ENCODE peak calls at places on chromosomes 1 and 21, in nine cellular contexts. J is HAP-1; Y is neural progenitor cell; O is RWPE2; K is neuronal stem cell; I is mammary epithelial cell; D is psoas muscle; S is CD8-positive, alpha-beta memory T cell; G is HCT116. H is an unnamed sample.

GRCh38 chr1:37130221-37130948 is 96.1 kb upstream of the GRIK3 start:
- DNase-seq in J (no peak), Y (no peak), O (no peak), K (no peak), I (no peak), D (no peak), S (no peak), G (no peak), H (no peak)

GRCh38 chr1:151346082-151346768 is 827 bp downstream of the RFX5 start:
- DNase-seq in J (no peak), Y (no peak), O (no peak), K (no peak), I (no peak), D (no peak), S (no peak), G (no peak), H (no peak)

GRCh38 chr1:173064011-173064410 is 13.3 kb upstream of the TNFSF18 start:
- DNase-seq in J (no peak), Y (no peak), O (no peak), K (no peak), I (peak; percentile 23), D (no peak), S (no peak), G (no peak), H (no peak)

GRCh38 chr1:228860911-228861829 is 125.9 kb downstream of the RHOU start:
- DNase-seq in J (no peak), Y (no peak), O (no peak), K (no peak), I (peak; percentile 75), D (no peak), S (no peak), G (peak; percentile 90), H (peak; percentile 77)

GRCh38 chr1:9891207-9891606 is 18.9 kb downstream of the CTNNBIP1 start:
- DNase-seq in J (no peak), Y (peak; percentile 84), O (no peak), K (no peak), I (peak; percentile 80), D (peak; percentile 35), S (no peak), G (no peak), H (no peak)

GRCh38 chr1:98749152-98749756 is 87.7 kb downstream of the SNX7 start:
- DNase-seq in J (peak; percentile 11), Y (no peak), O (no peak), K (no peak), I (no peak), D (no peak), S (no peak), G (no peak), H (peak; percentile 64)

GRCh38 chr21:37224861-37225260 is 42.3 kb downstream of the VPS26C start:
- DNase-seq in J (no peak), Y (no peak), O (no peak), K (no peak), I (no peak), D (no peak), S (no peak), G (no peak), H (no peak)

GRCh38 chr1:110032327-110032726 is 2.1 kb upstream of the STRIP1 start:
- DNase-seq in J (no peak), Y (no peak), O (no peak), K (no peak), I (no peak), D (no peak), S (no peak), G (no peak), H (no peak)

GRCh38 chr21:14616303-14617039 is 70.4 kb upstream of the SAMSN1 start:
- DNase-seq in J (peak; percentile 20), Y (no peak), O (no peak), K (no peak), I (peak; percentile 56), D (no peak), S (no peak), G (no peak), H (no peak)

GRCh38 chr1:25804244-25804963 is 4.4 kb downstream of the SELENON start:
- DNase-seq in J (no peak), Y (peak; percentile 25), O (no peak), K (no peak), I (no peak), D (peak; percentile 78), S (no peak), G (no peak), H (no peak)

GRCh38 chr1:213369465-213369864 is 318.4 kb downstream of the RPS6KC1 start:
- DNase-seq in J (no peak), Y (no peak), O (no peak), K (no peak), I (no peak), D (no peak), S (no peak), G (no peak), H (no peak)

GRCh38 chr21:44456915-44457736 is 1.8 kb downstream of the LRRC3 start:
- DNase-seq in J (no peak), Y (no peak), O (peak; percentile 60), K (no peak), I (no peak), D (peak; percentile 42), S (no peak), G (no peak), H (no peak)

GRCh38 chr1:3676581-3677410 is 24.5 kb downstream of the TP73 start:
- DNase-seq in J (no peak), Y (no peak), O (no peak), K (no peak), I (no peak), D (no peak), S (no peak), G (no peak), H (no peak)

GRCh38 chr1:5198328-5198727 is 543.9 kb downstream of the AJAP1 start:
- DNase-seq in J (no peak), Y (peak; percentile 47), O (no peak), K (no peak), I (no peak), D (no peak), S (no peak), G (no peak), H (no peak)

GRCh38 chr1:182175340-182176068 is 114.0 kb upstream of the ZNF648 start:
- DNase-seq in J (no peak), Y (no peak), O (peak; percentile 72), K (no peak), I (peak; percentile 79), D (no peak), S (no peak), G (no peak), H (no peak)

GRCh38 chr1:182170941-182171461 is 109.5 kb upstream of the ZNF648 start:
- DNase-seq in J (no peak), Y (no peak), O (no peak), K (no peak), I (no peak), D (no peak), S (no peak), G (no peak), H (peak; percentile 69)

GRCh38 chr1:182173791-182174190 is 112.3 kb upstream of the ZNF648 start:
- DNase-seq in J (no peak), Y (no peak), O (no peak), K (no peak), I (no peak), D (peak; percentile 79), S (no peak), G (no peak), H (peak; percentile 76)

GRCh38 chr1:182169203-182169602 is 107.7 kb upstream of the ZNF648 start:
- DNase-seq in J (no peak), Y (no peak), O (no peak), K (no peak), I (no peak), D (no peak), S (no peak), G (no peak), H (no peak)

GRCh38 chr1:182174202-182174855 is 112.8 kb upstream of the ZNF648 start:
- DNase-seq in J (no peak), Y (no peak), O (no peak), K (no peak), I (no peak), D (peak; percentile 68), S (no peak), G (no peak), H (no peak)
- H3K4me3 ChIP-seq in J (no peak overlapping the region), Y (no peak overlapping the region), O (no peak overlapping the region), K (no peak overlapping the region), I (no peak overlapping the region), D (no peak overlapping the region), S (no peak overlapping the region), G (no peak overlapping the region), H (no peak overlapping the region)

GRCh38 chr1:47992720-47993119 is 4.5 kb downstream of the TRABD2B start:
- DNase-seq in J (no peak), Y (peak; percentile 34), O (no peak), K (no peak), I (no peak), D (peak; percentile 74), S (no peak), G (no peak), H (no peak)
- H3K4me1 ChIP-seq in J (no peaks in the 10 kb centered on the region), Y (peaks cover 20% of the 10 kb centered on the region), O (no peaks in the 10 kb centered on the region), K (peaks cover 7% of the 10 kb centered on the region), I (peaks cover 25% of the 10 kb centered on the region), D (peaks cover 2% of the 10 kb centered on the region), S (no peaks in the 10 kb centered on the region), G (peaks cover 6% of the 10 kb centered on the region), H (peaks cover 27% of the 10 kb centered on the region)

DNA sequence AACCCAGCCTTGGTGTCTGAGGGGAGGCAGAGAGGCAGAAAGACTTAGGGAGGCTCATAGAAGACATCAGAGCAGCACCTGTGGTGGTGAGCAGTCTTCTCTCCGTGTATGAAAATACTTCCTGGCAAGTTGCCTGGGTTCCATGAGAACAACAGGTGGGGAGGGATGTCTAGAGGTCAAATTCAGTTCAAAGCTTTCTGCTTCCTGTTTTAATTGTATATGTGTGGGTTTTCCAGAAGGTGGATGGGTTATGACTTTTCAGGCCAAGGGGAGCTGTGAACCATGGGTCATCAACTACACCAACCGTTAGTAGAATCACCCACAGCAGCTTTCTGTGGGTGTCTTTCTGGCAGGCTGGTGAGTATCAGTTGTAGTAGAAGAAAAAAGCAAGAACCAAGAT is 4.1 kb upstream of the FCRL2 start:
- DNase-seq in J (no peak), Y (no peak), O (no peak), K (no peak), I (no peak), D (no peak), S (no peak), G (no peak), H (no peak)
- H3K4me3 ChIP-seq in J (no peak overlapping the region), Y (no peak overlapping the region), O (no peak overlapping the region), K (no peak overlapping the region), I (no peak overlapping the region), D (no peak overlapping the region), S (no peak overlapping the region), G (no peak overlapping the region), H (no peak overlapping the region)

DNA sequence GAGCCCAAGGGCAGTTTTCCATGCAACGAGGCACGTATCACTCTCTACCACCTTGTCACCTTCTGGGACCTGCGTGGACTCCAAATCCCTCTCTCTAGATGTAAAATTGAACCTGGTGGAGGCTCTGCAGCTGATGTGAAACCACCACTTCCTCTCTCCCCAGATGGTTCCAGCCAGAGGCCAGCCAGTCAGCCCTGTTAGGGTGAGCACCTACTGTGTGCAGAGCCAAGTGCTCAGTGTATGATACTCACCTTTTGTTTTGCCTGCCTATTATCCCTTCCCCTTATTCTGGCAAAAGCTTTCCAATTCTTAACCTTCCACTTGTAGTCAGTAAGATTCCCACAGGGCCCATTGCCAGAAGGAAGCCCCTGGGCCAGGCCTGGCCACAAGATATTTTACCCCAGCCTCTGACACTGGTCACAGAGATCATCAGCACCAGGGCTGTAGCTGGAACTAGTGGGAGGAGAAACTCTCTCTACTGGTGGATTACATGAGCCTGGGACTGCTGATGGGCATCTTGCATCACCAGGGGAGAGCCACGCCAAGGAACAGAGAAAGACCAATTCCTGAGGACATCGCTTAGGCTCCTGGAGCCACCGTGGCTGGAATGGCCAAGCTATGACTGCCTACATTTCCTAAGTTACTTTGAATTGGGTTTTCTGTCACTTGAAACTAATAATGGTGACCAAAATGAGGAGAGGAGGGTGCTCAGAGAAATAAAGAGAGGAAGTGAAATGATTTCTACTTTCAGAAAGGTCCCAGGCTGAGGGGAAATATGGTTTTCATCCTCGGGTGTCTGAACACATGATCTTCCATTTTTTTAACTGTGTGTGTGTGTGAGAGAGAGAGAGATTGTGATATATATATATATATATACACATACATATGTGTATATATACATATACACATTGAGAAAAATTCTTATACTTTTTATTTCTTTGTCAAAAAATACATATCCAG is 26.6 kb upstream of the RD3 start:
- DNase-seq in J (no peak), Y (no peak), O (no peak), K (no peak), I (no peak), D (no peak), S (no peak), G (no peak), H (no peak)
- H3K4me1 ChIP-seq in J (peaks cover 10% of the 10 kb centered on the region), Y (no peaks in the 10 kb centered on the region), O (no peaks in the 10 kb centered on the region), K (peaks cover 3% of the 10 kb centered on the region), I (peaks cover 24% of the 10 kb centered on the region), D (no peaks in the 10 kb centered on the region), S (peaks cover 10% of the 10 kb centered on the region), G (peaks cover 31% of the 10 kb centered on the region), H (peaks cover 7% of the 10 kb centered on the region)

H was measured in adipocyte.